ENCODE peak calls at places on chromosomes 13 and 19, in six cellular contexts. One of them, this sample, is unnamed.

GRCh38 chr13:32650705-32651311 is 64.6 kb downstream of the PDS5B start:
- DNase-seq in SK-N-SH: peak; percentile 38
- DNase-seq in K562: peak; percentile 43
- DNase-seq in GM12878: peak; percentile 30
- DNase-seq in H1: no peak
- DNase-seq in HL-60: peak; percentile 84
- DNase-seq in this sample: peak; percentile 73

GRCh38 chr13:32443111-32443510 is 15.2 kb upstream of the N4BP2L1 start:
- DNase-seq in HL-60: peak; percentile 60
- DNase-seq in H1: no peak
- DNase-seq in SK-N-SH: peak; percentile 38
- DNase-seq in K562: peak; percentile 13
- DNase-seq in GM12878: peak; percentile 60
- DNase-seq in this sample: peak; percentile 69

GRCh38 chr19:374886-375235 is 30.3 kb upstream of the MIER2 start:
- DNase-seq in HL-60: no peak
- DNase-seq in K562: no peak
- DNase-seq in GM12878: no peak
- DNase-seq in H1: no peak
- DNase-seq in SK-N-SH: no peak
- DNase-seq in this sample: no peak

GRCh38 chr19:19081642-19082151 is 17.9 kb downstream of the SLC25A42 start:
- DNase-seq in SK-N-SH: no peak
- DNase-seq in H1: no peak
- DNase-seq in HL-60: no peak
- DNase-seq in K562: no peak
- DNase-seq in GM12878: no peak
- DNase-seq in this sample: no peak

GRCh38 chr13:73702419-73703071 is 431.7 kb downstream of the KLF12 start:
- DNase-seq in SK-N-SH: no peak
- DNase-seq in H1: no peak
- DNase-seq in GM12878: peak; percentile 21
- DNase-seq in HL-60: no peak
- DNase-seq in K562: no peak
- DNase-seq in this sample: no peak

GRCh38 chr13:100280681-100281080 is 191.8 kb downstream of the PCCA start:
- DNase-seq in K562: no peak
- DNase-seq in GM12878: no peak
- DNase-seq in H1: no peak
- DNase-seq in SK-N-SH: no peak
- DNase-seq in HL-60: no peak
- DNase-seq in this sample: no peak

GRCh38 chr19:56617531-56617930 is 22.4 kb downstream of the ZNF71 start:
- DNase-seq in HL-60: no peak
- DNase-seq in K562: no peak
- DNase-seq in SK-N-SH: no peak
- DNase-seq in GM12878: no peak
- DNase-seq in H1: no peak
- DNase-seq in this sample: no peak

GRCh38 chr19:55391191-55391670 is 5.5 kb downstream of the RPL28 start:
- DNase-seq in SK-N-SH: peak; percentile 33
- DNase-seq in H1: no peak
- DNase-seq in HL-60: no peak
- DNase-seq in GM12878: no peak
- DNase-seq in K562: peak; percentile 21
- DNase-seq in this sample: no peak

GRCh38 chr19:4971424-4971793 is 2.5 kb downstream of the KDM4B start:
- DNase-seq in SK-N-SH: peak; percentile 61
- DNase-seq in HL-60: peak; percentile 43
- DNase-seq in K562: peak; percentile 69
- DNase-seq in H1: no peak
- DNase-seq in GM12878: no peak
- DNase-seq in this sample: peak; percentile 59

GRCh38 chr19:42469311-42470239 is 26.8 kb upstream of the CXCL17 start:
- DNase-seq in K562: no peak
- DNase-seq in SK-N-SH: no peak
- DNase-seq in GM12878: no peak
- DNase-seq in H1: no peak
- DNase-seq in HL-60: peak; percentile 11
- DNase-seq in this sample: peak; percentile 50

GRCh38 chr13:90919153-90919552 is 428.3 kb upstream of the MIR17HG start:
- DNase-seq in HL-60: no peak
- DNase-seq in SK-N-SH: no peak
- DNase-seq in K562: no peak
- DNase-seq in H1: no peak
- DNase-seq in GM12878: no peak
- DNase-seq in this sample: no peak

GRCh38 chr19:47176627-47177090 is 46.0 kb downstream of the SAE1 start:
- DNase-seq in H1: no peak
- DNase-seq in SK-N-SH: no peak
- DNase-seq in K562: no peak
- DNase-seq in GM12878: no peak
- DNase-seq in HL-60: no peak
- DNase-seq in this sample: no peak

GRCh38 chr19:40954573-40954972 is 36.5 kb upstream of the CYP2B6 start:
- DNase-seq in HL-60: no peak
- DNase-seq in SK-N-SH: no peak
- DNase-seq in K562: no peak
- DNase-seq in GM12878: no peak
- DNase-seq in H1: no peak
- DNase-seq in this sample: no peak

GRCh38 chr13:106029901-106030300 is 505.6 kb downstream of the EFNB2 start:
- DNase-seq in SK-N-SH: no peak
- DNase-seq in GM12878: no peak
- DNase-seq in K562: no peak
- DNase-seq in H1: no peak
- DNase-seq in HL-60: no peak
- DNase-seq in this sample: no peak

GRCh38 chr19:33403221-33403972 is 29.9 kb downstream of the CEBPG start:
- DNase-seq in H1: no peak
- DNase-seq in GM12878: no peak
- DNase-seq in K562: no peak
- DNase-seq in HL-60: no peak
- DNase-seq in SK-N-SH: peak; percentile 29
- DNase-seq in this sample: peak; percentile 98

GRCh38 chr19:1944088-1944915 is 3.3 kb downstream of the CSNK1G2 start:
- DNase-seq in K562: no peak
- DNase-seq in SK-N-SH: no peak
- DNase-seq in GM12878: no peak
- DNase-seq in HL-60: peak; percentile 82
- DNase-seq in H1: no peak
- DNase-seq in this sample: no peak

GRCh38 chr13:48950507-48950886 is 25.2 kb upstream of the FNDC3A start:
- DNase-seq in K562: no peak
- DNase-seq in H1: no peak
- DNase-seq in GM12878: no peak
- DNase-seq in SK-N-SH: no peak
- DNase-seq in HL-60: no peak
- DNase-seq in this sample: peak; percentile 23

GRCh38 chr19:29690842-29691241 is 24.2 kb downstream of the C19orf12 start:
- DNase-seq in SK-N-SH: no peak
- DNase-seq in GM12878: no peak
- DNase-seq in H1: no peak
- DNase-seq in HL-60: peak; percentile 65
- DNase-seq in K562: peak; percentile 80
- DNase-seq in this sample: peak; percentile 67

GRCh38 chr13:84686973-84687372 is 804.7 kb upstream of the SLITRK1 start:
- DNase-seq in H1: no peak
- DNase-seq in GM12878: no peak
- DNase-seq in K562: no peak
- DNase-seq in SK-N-SH: no peak
- DNase-seq in HL-60: no peak
- DNase-seq in this sample: no peak

DNA sequence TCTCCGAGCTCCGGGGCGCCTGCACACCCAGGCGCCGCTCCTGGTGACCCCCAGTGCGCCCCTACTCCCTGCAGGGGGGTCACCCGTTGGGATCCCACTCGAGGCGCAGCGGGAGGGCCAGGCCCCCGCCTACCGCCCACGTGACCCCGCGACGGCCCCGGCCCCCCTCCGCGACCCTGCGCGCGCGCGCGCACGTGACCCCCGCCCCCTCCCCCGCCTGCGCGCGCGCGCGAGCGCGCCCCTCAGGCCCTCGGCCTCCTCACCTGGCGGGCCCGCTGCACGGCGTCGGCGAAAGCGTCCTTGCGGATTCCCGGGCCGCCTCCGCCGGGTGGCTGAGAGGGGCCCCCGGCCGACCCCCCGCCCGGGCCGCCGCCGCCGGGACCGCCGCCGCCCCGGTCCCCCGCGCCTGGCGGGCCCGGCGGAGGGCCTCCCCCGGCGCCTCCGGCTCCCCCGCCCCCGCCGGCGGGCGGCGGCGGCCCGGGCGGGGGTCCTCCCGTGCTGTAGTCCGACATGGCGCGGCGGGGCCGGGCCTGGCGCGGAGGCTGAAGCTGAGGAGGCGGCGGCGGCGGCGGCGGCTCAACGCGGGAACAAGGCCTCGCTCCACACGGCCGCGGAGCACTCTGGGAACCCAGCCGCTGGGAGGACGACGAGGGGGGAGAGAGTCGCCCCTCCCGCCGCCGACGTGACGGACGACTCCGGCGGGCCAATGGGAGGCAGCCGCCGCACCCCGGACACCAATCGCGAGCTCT is at the start of gene KHSRP:
- DNase-seq in SK-N-SH: peak; percentile 98
- DNase-seq in GM12878: no peak
- DNase-seq in K562: peak; percentile 98
- DNase-seq in H1: no peak
- DNase-seq in HL-60: no peak
- DNase-seq in this sample: no peak
- TF ChIP-seq GABPA in SK-N-SH: no peak
- TF ChIP-seq GABPA in GM12878: no peak
- TF ChIP-seq GABPA in K562: no peak
- TF ChIP-seq GABPA in H1: no peak
- TF ChIP-seq GABPA in HL-60: no peak
- TF ChIP-seq GABPA in this sample: no peak

DNA sequence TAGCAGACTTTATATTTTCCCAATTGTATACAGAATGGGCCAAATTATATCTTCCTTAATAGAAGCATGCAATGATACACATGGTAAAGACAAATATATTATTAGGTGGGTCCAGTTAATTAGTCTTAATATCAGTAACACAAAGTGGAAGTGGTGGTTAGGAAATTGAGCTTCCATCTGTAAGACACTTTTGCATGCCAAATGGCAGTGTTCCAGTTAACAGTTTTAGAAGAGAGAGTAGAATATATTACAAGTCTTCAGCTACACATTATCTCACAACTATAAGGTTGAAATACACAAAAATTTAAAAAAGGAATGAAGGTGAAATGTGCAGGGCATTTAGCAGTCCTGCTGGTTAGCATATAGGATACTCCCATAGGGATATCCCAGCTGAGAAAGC is 536.5 kb downstream of the PCDH9 start:
- DNase-seq in SK-N-SH: no peak
- DNase-seq in GM12878: no peak
- DNase-seq in H1: no peak
- DNase-seq in K562: no peak
- DNase-seq in HL-60: no peak
- DNase-seq in this sample: no peak
- TF ChIP-seq GABPA in SK-N-SH: no peak
- TF ChIP-seq GABPA in GM12878: no peak
- TF ChIP-seq GABPA in H1: no peak
- TF ChIP-seq GABPA in K562: no peak
- TF ChIP-seq GABPA in HL-60: no peak
- TF ChIP-seq GABPA in this sample: no peak

DNA sequence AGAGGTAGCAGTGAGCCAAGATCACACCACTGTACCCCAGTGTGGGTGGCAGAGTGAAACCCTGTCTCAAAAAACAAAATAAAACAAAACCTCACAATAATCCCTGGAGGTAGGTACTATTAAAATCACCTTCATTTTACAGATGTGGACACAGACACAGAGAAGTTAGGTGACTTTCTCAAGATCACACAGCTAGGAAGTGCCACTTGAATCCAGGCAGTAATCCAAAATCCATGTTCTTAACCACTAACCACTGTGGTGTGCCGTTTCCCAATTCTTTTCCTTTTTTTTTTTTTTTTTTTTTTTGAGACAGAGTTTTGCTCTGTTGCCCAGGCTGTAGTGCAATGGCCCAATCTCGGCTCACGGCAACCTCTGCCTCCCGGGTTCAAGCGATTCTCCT is 9.0 kb downstream of the PPP1R14A start:
- DNase-seq in K562: no peak
- DNase-seq in HL-60: no peak
- DNase-seq in H1: no peak
- DNase-seq in GM12878: no peak
- DNase-seq in SK-N-SH: no peak
- DNase-seq in this sample: no peak
- TF ChIP-seq GABPA in K562: no peak
- TF ChIP-seq GABPA in HL-60: no peak
- TF ChIP-seq GABPA in H1: no peak
- TF ChIP-seq GABPA in GM12878: no peak
- TF ChIP-seq GABPA in SK-N-SH: no peak
- TF ChIP-seq GABPA in this sample: no peak

GRCh38 chr19:48752511-48753365 is at the start of gene FUT1:
- DNase-seq in GM12878: no peak
- DNase-seq in SK-N-SH: peak; percentile 82
- DNase-seq in HL-60: no peak
- DNase-seq in H1: peak; percentile 61
- DNase-seq in K562: peak; percentile 40
- DNase-seq in this sample: no peak
- TF ChIP-seq GABPA in GM12878: no peak
- TF ChIP-seq GABPA in SK-N-SH: no peak
- TF ChIP-seq GABPA in HL-60: no peak
- TF ChIP-seq GABPA in H1: peak; percentile 75
- TF ChIP-seq GABPA in K562: no peak
- TF ChIP-seq GABPA in this sample: no peak

GRCh38 chr13:113299951-113300350 is 2.9 kb downstream of the LAMP1 start:
- DNase-seq in GM12878: peak; percentile 39
- DNase-seq in HL-60: no peak
- DNase-seq in H1: no peak
- DNase-seq in K562: no peak
- DNase-seq in SK-N-SH: no peak
- DNase-seq in this sample: peak; percentile 91
- TF ChIP-seq GABPA in GM12878: no peak
- TF ChIP-seq GABPA in HL-60: no peak
- TF ChIP-seq GABPA in H1: no peak
- TF ChIP-seq GABPA in K562: no peak
- TF ChIP-seq GABPA in SK-N-SH: no peak
- TF ChIP-seq GABPA in this sample: no peak

GRCh38 chr19:45717131-45717982 is 13.3 kb downstream of the FBXO46 start:
- DNase-seq in HL-60: peak; percentile 99
- DNase-seq in K562: peak; percentile 98
- DNase-seq in GM12878: peak; percentile 99
- DNase-seq in H1: peak; percentile 98
- DNase-seq in SK-N-SH: peak; percentile 97
- DNase-seq in this sample: peak; percentile 99

GRCh38 chr19:45715139-45715538 is 15.6 kb downstream of the FBXO46 start:
- DNase-seq in H1: no peak
- DNase-seq in K562: no peak
- DNase-seq in HL-60: no peak
- DNase-seq in GM12878: no peak
- DNase-seq in SK-N-SH: no peak
- DNase-seq in this sample: no peak

GRCh38 chr19:45716314-45717130 is 14.2 kb downstream of the FBXO46 start:
- DNase-seq in K562: peak; percentile 39
- DNase-seq in H1: no peak
- DNase-seq in GM12878: no peak
- DNase-seq in SK-N-SH: peak; percentile 57
- DNase-seq in HL-60: peak; percentile 13
- DNase-seq in this sample: no peak

GRCh38 chr19:45713141-45713540 is 17.6 kb downstream of the FBXO46 start:
- DNase-seq in H1: no peak
- DNase-seq in GM12878: no peak
- DNase-seq in K562: no peak
- DNase-seq in SK-N-SH: no peak
- DNase-seq in HL-60: no peak
- DNase-seq in this sample: no peak

GRCh38 chr19:45717983-45718650 is 12.6 kb downstream of the FBXO46 start:
- DNase-seq in SK-N-SH: no peak
- DNase-seq in HL-60: no peak
- DNase-seq in H1: no peak
- DNase-seq in K562: no peak
- DNase-seq in GM12878: no peak
- DNase-seq in this sample: no peak
- TF ChIP-seq GABPA in SK-N-SH: no peak
- TF ChIP-seq GABPA in HL-60: no peak
- TF ChIP-seq GABPA in H1: no peak
- TF ChIP-seq GABPA in K562: peak; percentile 7
- TF ChIP-seq GABPA in GM12878: no peak
- TF ChIP-seq GABPA in this sample: no peak

This sample was measured in HepG2.